ENCODE peak calls at places on chromosomes 5 and 9, in five cellular contexts. D is BE2C; Y is GM10248; G is activated CD4-positive, alpha-beta memory T cell treated with anti-CD3 and anti-CD28 coated beads, Interleukin-2, amount 10 ng/mL, durations not matched to agents 7 days and 5 days; E is CD4-positive, alpha-beta T cell. F is an unnamed sample.

GRCh38 chr9:5621327-5621726 is 7.6 kb upstream of the RIC1 start:
- DNase-seq in D (no peak), Y (no peak), G (no peak), E (no peak), F (no peak)

GRCh38 chr5:139698461-139699146 is 50.5 kb downstream of the CXXC5 start:
- DNase-seq in D (peak), Y (no peak), G (no peak), E (no peak), F (no peak)

GRCh38 chr5:177427919-177428573 is 1.6 kb downstream of the GRK6 start:
- DNase-seq in D (peak), Y (no peak), G (peak), E (no peak), F (no peak)

GRCh38 chr5:163913548-163913947 is 408.1 kb downstream of the MAT2B start:
- DNase-seq in D (no peak), Y (no peak), G (no peak), E (no peak), F (no peak)

GRCh38 chr9:128152133-128152780 is 3.0 kb downstream of the LCN2 start:
- DNase-seq in D (peak), Y (no peak), G (no peak), E (no peak), F (no peak)

GRCh38 chr9:14441976-14442651 is 128.2 kb upstream of the NFIB start:
- DNase-seq in D (peak), Y (no peak), G (no peak), E (no peak), F (no peak)

GRCh38 chr9:37187713-37188439 is 67.5 kb downstream of the ZCCHC7 start:
- DNase-seq in D (no peak), Y (peak), G (no peak), E (no peak), F (no peak)

GRCh38 chr9:80885894-80886293 is 803.5 kb downstream of the TLE1 start:
- DNase-seq in D (peak), Y (no peak), G (no peak), E (no peak), F (no peak)

GRCh38 chr5:64074533-64074932 is 91.1 kb upstream of the RNF180 start:
- DNase-seq in D (no peak), Y (peak), G (no peak), E (no peak), F (no peak)

GRCh38 chr5:94857119-94857518 is 238.7 kb downstream of the SLF1 start:
- DNase-seq in D (no peak), Y (no peak), G (no peak), E (no peak), F (no peak)

GRCh38 chr5:410911-411517 is 32.0 kb upstream of the EXOC3 start:
- DNase-seq in D (no peak), Y (no peak), G (no peak), E (no peak), F (no peak)

GRCh38 chr9:102974530-102974929 is 20.6 kb upstream of the CYLC2 start:
- DNase-seq in D (no peak), Y (no peak), G (no peak), E (no peak), F (no peak)

GRCh38 chr5:150485770-150486401 is 22.0 kb upstream of the NDST1 start:
- DNase-seq in D (peak), Y (peak), G (peak), E (no peak), F (peak)

GRCh38 chr5:16934669-16935068 is 1.4 kb downstream of the MYO10 start:
- DNase-seq in D (no peak), Y (no peak), G (no peak), E (no peak), F (no peak)

GRCh38 chr9:116959775-116960174 is 272.7 kb downstream of the TRIM32 start:
- DNase-seq in D (peak), Y (no peak), G (no peak), E (no peak), F (no peak)

GRCh38 chr9:22682536-22683392 is 236.1 kb downstream of the DMRTA1 start:
- DNase-seq in D (no peak), Y (no peak), G (no peak), E (no peak), F (no peak)

GRCh38 chr9:89418882-89419641 is 78.9 kb downstream of the SEMA4D start:
- DNase-seq in D (no peak), Y (peak), G (peak), E (peak), F (no peak)

F was measured in type B pancreatic cell.